ENCODE peak calls at places on chromosomes 1 and 21, in six cellular contexts. P is aorta, F is adrenal gland, T is thoracic aorta, Y is fibroblast of lung, N is cardiac fibroblast. B is an unnamed sample.
A peak's percentile ranks its signal among the peaks of the same experiment; 100 is the strongest.

GRCh38 chr21:45481977-45482898 is 60.0 kb downstream of the SLC19A1 start:
- DNase-seq in P (no peak), T (no peak), F (no peak), N (no peak), Y (no peak), B (no peak)

GRCh38 chr1:67803380-67804279 is 29.6 kb downstream of the GNG12 start:
- DNase-seq in Y (peak; percentile 74), P (no peak), N (peak; percentile 48), T (no peak), F (no peak), B (no peak)

GRCh38 chr21:45651921-45652320 is 8.4 kb downstream of the PCBP3 start:
- DNase-seq in Y (no peak), T (no peak), P (no peak), N (no peak), F (no peak), B (no peak)

GRCh38 chr1:227335587-227336020 is 17.3 kb upstream of the CDC42BPA start:
- DNase-seq in Y (no peak), T (no peak), F (no peak), P (no peak), N (no peak), B (no peak)

GRCh38 chr1:83999316-83999819 is 436 bp upstream of the TTLL7 start:
- DNase-seq in N (peak; percentile 83), Y (peak; percentile 76), F (peak; percentile 62), P (peak; percentile 94), T (peak; percentile 25), B (peak; percentile 25)

GRCh38 chr1:45802343-45803298 is 791 bp upstream of the MAST2 start:
- DNase-seq in F (peak; percentile 92), T (peak; percentile 70), Y (peak; percentile 99), N (peak; percentile 93), P (peak; percentile 92), B (peak; percentile 94)

GRCh38 chr21:25790122-25790951 is 55.6 kb downstream of the GABPA start:
- DNase-seq in T (no peak), N (peak; percentile 56), P (no peak), F (no peak), Y (peak; percentile 51), B (peak; percentile 7)

GRCh38 chr1:19596065-19596718 is 47.9 kb upstream of the NBL1 start:
- DNase-seq in T (no peak), P (no peak), N (no peak), Y (no peak), F (no peak), B (no peak)

GRCh38 chr1:163357378-163357777 is 35.6 kb downstream of the NUF2 start:
- DNase-seq in T (no peak), Y (peak; percentile 21), P (no peak), F (no peak), N (peak; percentile 29), B (no peak)

GRCh38 chr1:68495968-68496679 is 758 bp downstream of the DEPDC1 start:
- DNase-seq in F (no peak), Y (peak; percentile 28), N (no peak), T (no peak), P (no peak), B (no peak)

GRCh38 chr1:244964112-244964971 is 100.0 kb upstream of the HNRNPU start:
- DNase-seq in T (no peak), N (peak; percentile 75), F (peak; percentile 40), Y (peak; percentile 83), P (no peak), B (peak; percentile 27)

GRCh38 chr1:230149751-230150584 is 82.9 kb downstream of the GALNT2 start:
- DNase-seq in T (no peak), N (no peak), F (no peak), Y (no peak), P (peak; percentile 76), B (no peak)

GRCh38 chr1:170664828-170665617 is 1.1 kb downstream of the PRRX1 start:
- DNase-seq in T (no peak), N (peak; percentile 71), Y (peak; percentile 74), P (peak; percentile 88), F (peak; percentile 56), B (no peak)

GRCh38 chr21:37915941-37916794 is at the start of gene KCNJ6:
- DNase-seq in N (peak; percentile 51), P (no peak), T (no peak), F (peak; percentile 28), Y (peak; percentile 59), B (no peak)

GRCh38 chr1:228348708-228349467 is 57.7 kb downstream of the TRIM11 start:
- DNase-seq in F (no peak), Y (no peak), N (no peak), P (peak; percentile 15), T (no peak), B (no peak)

GRCh38 chr1:54835970-54836369 is 34.8 kb upstream of the TTC22 start:
- DNase-seq in N (no peak), Y (no peak), P (no peak), T (no peak), F (no peak), B (no peak)

GRCh38 chr1:201511925-201512539 is 5.1 kb upstream of the CSRP1 start:
- DNase-seq in F (no peak), Y (no peak), P (peak; percentile 82), N (no peak), T (no peak), B (no peak)

GRCh38 chr1:44810101-44810761 is 1.9 kb downstream of the BTBD19 start:
- DNase-seq in Y (no peak), T (no peak), P (peak; percentile 92), F (peak; percentile 89), N (peak; percentile 74), B (no peak)

GRCh38 chr1:53738205-53739108 is 507 bp downstream of the GLIS1 start:
- DNase-seq in T (no peak), F (no peak), Y (peak; percentile 18), N (no peak), P (peak; percentile 77), B (no peak)

GRCh38 chr1:53696578-53696977 is 42.4 kb downstream of the GLIS1 start:
- DNase-seq in Y (no peak), F (no peak), P (no peak), N (no peak), T (no peak), B (no peak)

GRCh38 chr1:205122489-205122882 is 708 bp upstream of the RBBP5 start:
- DNase-seq in T (no peak), N (no peak), P (no peak), F (no peak), Y (no peak), B (no peak)
- H3K4me3 ChIP-seq in T (peak overlapping the region; percentile 97), N (peak overlapping the region; percentile 80), P (peak overlapping the region; percentile 23), F (peak overlapping the region; percentile 13), Y (peak overlapping the region; percentile 91), B (peak overlapping the region; percentile 91)

DNA sequence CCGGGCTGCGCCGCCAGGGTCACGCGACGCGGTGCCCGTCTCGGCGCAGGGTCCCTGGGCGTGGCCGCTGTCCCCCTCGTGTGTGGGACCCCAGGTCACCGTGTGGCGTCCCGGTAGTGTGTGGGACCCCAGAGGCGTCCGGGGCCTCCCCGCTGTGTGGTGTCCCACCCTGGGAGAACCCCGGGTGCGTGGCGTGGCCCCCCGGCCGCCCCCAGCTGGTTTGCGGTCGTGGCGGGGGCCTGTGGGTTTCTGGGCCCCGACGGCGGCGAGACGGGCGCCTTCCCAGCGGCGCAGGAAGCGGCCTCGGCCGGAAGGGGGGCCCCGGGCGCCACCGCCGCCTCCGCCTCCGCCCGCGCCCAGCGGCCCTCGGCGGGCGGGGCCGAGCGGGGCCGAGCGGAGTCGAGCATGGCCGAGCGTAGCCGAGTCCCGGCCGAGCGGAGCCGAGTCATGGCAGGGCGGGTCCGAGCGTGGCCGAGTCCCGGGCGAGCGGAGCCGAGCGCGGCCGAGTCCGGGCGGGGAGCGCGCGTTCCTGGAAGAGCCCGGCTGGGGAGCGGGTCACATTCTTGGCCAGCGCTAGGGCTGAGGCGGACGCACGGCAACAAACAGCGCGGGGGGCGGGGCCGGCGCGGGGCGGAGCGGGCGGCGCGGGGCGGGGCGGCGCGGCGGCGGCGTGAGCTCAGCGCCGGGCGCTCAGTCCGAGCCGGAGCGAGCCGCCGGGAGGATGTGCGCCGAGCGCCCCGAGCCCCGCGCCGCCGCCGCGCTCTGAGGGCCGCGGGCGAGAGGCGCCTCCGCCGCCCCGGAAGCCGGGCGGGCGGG is 570 bp upstream of the SKI start:
- DNase-seq in N (peak; percentile 99), P (peak; percentile 99), Y (peak; percentile 96), T (peak; percentile 75), F (peak; percentile 97), B (peak; percentile 90)
- H3K4me3 ChIP-seq in N (peak overlapping the region; percentile 76), P (peak overlapping the region; percentile 93), Y (peak overlapping the region; percentile 80), T (peak overlapping the region; percentile 86), F (no peak overlapping the region), B (peak overlapping the region; percentile 73)

DNA sequence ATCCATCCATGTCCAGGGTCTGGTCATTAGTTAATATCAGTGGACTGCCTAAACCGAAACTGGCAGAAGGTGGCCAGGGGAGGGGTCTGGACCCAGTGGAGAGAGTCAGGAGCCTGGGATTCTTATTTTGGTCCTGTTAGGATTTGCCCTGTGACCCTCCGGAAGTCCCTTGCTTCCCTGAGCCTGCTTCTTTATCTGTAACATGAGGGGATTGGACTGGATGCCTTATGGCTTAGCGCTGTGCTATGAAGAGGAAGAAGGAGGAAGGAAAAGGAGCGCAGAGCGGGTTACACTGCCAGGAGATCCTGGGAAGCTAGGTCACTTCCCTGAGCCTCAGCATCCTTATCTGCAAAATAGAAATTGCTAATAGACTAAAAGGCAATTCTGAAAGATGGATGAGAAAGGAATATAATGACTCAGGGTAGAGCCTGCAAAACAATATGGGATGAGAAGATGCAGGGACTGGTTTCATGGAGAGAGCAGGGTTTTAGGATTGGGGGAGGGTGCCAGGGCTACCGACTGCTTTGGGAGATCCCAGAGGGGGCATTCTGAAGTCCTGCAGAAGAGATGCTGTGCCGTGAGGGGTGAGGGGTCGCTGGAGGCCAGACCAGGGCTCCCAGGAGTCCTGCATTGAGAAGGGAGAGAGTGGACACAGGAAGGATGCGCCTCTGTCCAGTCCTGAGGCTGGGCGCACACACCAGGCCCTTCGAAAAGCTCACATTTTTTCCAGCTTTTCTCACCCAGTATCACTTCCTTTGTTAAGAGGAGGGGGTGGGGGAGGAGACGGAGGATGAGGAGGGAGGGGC is 457 bp upstream of the ADORA1 start:
- DNase-seq in N (peak; percentile 35), Y (no peak), T (no peak), F (no peak), P (peak; percentile 16), B (no peak)
- H3K4me3 ChIP-seq in N (no peak overlapping the region), Y (peak overlapping the region; percentile 54), T (peak overlapping the region; percentile 70), F (no peak overlapping the region), P (no peak overlapping the region), B (peak overlapping the region; percentile 44)

GRCh38 chr1:85202864-85203255 is 2.0 kb upstream of the SYDE2 start:
- DNase-seq in Y (no peak), N (no peak), T (no peak), F (no peak), P (no peak), B (no peak)

GRCh38 chr1:85201340-85202091 is 700 bp upstream of the SYDE2 start:
- DNase-seq in P (peak; percentile 92), F (peak; percentile 77), N (peak; percentile 70), Y (peak; percentile 52), T (no peak), B (no peak)

GRCh38 chr1:85202092-85202863 is 1.5 kb upstream of the SYDE2 start:
- DNase-seq in T (no peak), N (no peak), P (no peak), F (no peak), Y (no peak), B (no peak)

GRCh38 chr1:85200870-85201339 is at the start of gene SYDE2:
- DNase-seq in F (peak; percentile 77), P (peak; percentile 91), N (peak; percentile 75), T (no peak), Y (peak; percentile 56), B (no peak)

GRCh38 chr1:85203573-85204169 is 2.9 kb upstream of the SYDE2 start:
- DNase-seq in F (no peak), T (no peak), N (no peak), Y (peak; percentile 38), P (no peak), B (no peak)
- H3K4me3 ChIP-seq in F (no peak overlapping the region), T (no peak overlapping the region), N (no peak overlapping the region), Y (no peak overlapping the region), P (no peak overlapping the region), B (no peak overlapping the region)

GRCh38 chr1:180646547-180646946 is 14.7 kb downstream of the XPR1 start:
- DNase-seq in T (no peak), F (no peak), P (no peak), Y (no peak), N (no peak), B (no peak)
- H3K4me3 ChIP-seq in T (no peak overlapping the region), F (no peak overlapping the region), P (no peak overlapping the region), Y (no peak overlapping the region), N (no peak overlapping the region), B (no peak overlapping the region)